ENCODE peak calls at places on chromosomes 16 and 17, in seven cellular contexts. U is RPMI8226; X is stromal cell of bone marrow; A is GM13976; H is stimulated activated CD8-positive, alpha-beta memory T cell treated with anti-CD3 and anti-CD28 coated beads, Interleukin-7, amount 100 ng/mL, for 1 hour; N is NCI-H2171 treated with DMSO at 0.1 percent for 48 hours; P is heart left ventricle. T is an unnamed sample.

GRCh38 chr17:10224592-10225195 is 26.3 kb upstream of the GAS7 start:
- DNase-seq in U (no peak), P (no peak), H (no peak), X (no peak), A (no peak), N (no peak), T (no peak)

GRCh38 chr16:23320695-23321094 is 18.6 kb downstream of the SCNN1B start:
- DNase-seq in N (no peak), X (no peak), H (no peak), A (no peak), U (no peak), P (no peak), T (no peak)

GRCh38 chr16:7503688-7504087 is 171.0 kb downstream of the RBFOX1 start:
- DNase-seq in U (no peak), N (no peak), H (no peak), P (no peak), A (no peak), X (no peak), T (no peak)

GRCh38 chr17:10617120-10617505 is 40.0 kb downstream of the MYH3 start:
- DNase-seq in N (no peak), U (no peak), X (no peak), P (no peak), H (no peak), A (no peak), T (no peak)

GRCh38 chr17:17696871-17697633 is 15.8 kb downstream of the RAI1 start:
- DNase-seq in X (no peak), H (no peak), N (no peak), U (no peak), P (no peak), A (no peak), T (no peak)

GRCh38 chr17:18206962-18207361 is 18.5 kb upstream of the LLGL1 start:
- DNase-seq in A (no peak), U (no peak), P (no peak), X (no peak), H (no peak), N (no peak), T (no peak)

GRCh38 chr17:81021531-81022370 is 13.2 kb upstream of the BAIAP2 start:
- DNase-seq in X (no peak), H (no peak), U (no peak), P (no peak), A (no peak), N (no peak), T (no peak)

GRCh38 chr16:84308120-84308519 is 13.4 kb downstream of the WFDC1 start:
- DNase-seq in P (peak; percentile 24), X (no peak), A (peak; percentile 50), N (peak; percentile 33), U (peak; percentile 40), H (no peak), T (no peak)

T was measured in GM20000.